ENCODE peak calls at places on chromosome 10, in nine cellular contexts. I is CD4-positive, alpha-beta T cell; D is type B pancreatic cell; B is A172; M is RWPE1; S is H9; X is COR-L47; L is RPMI7951; A is GM19239. Q is an unnamed sample.
A peak's percentile ranks its signal among the peaks of the same experiment; 100 is the strongest.

GRCh38 chr10:25493122-25493893 is 318.5 kb downstream of the GPR158 start:
- DNase-seq in S (peak; percentile 90), B (peak; percentile 96), L (peak; percentile 87), X (no peak), A (no peak), M (peak; percentile 74), I (no peak), D (no peak), Q (no peak)

GRCh38 chr10:28391283-28391682 is 88.4 kb upstream of the MPP7 start:
- DNase-seq in X (no peak), S (no peak), M (no peak), A (no peak), I (no peak), D (no peak), L (peak; percentile 18), B (no peak), Q (no peak)

GRCh38 chr10:62095341-62096071 is 173.1 kb downstream of the RTKN2 start:
- DNase-seq in A (no peak), S (no peak), L (no peak), D (no peak), M (no peak), X (no peak), B (no peak), I (no peak), Q (no peak)

GRCh38 chr10:99394256-99394655 is 36.2 kb downstream of the GOT1 start:
- DNase-seq in D (no peak), M (peak; percentile 57), I (no peak), B (no peak), X (no peak), S (no peak), L (no peak), A (no peak), Q (peak; percentile 40)

GRCh38 chr10:3866347-3866746 is 81.3 kb upstream of the KLF6 start:
- DNase-seq in B (no peak), L (no peak), A (no peak), S (no peak), X (no peak), I (no peak), M (no peak), D (no peak), Q (no peak)

GRCh38 chr10:78053201-78053868 is 19.7 kb downstream of the RPS24 start:
- DNase-seq in A (no peak), D (no peak), B (peak; percentile 80), L (peak; percentile 79), S (no peak), X (no peak), I (no peak), M (no peak), Q (no peak)

GRCh38 chr10:11636761-11637166 is 25.3 kb upstream of the USP6NL start:
- DNase-seq in I (no peak), S (no peak), B (no peak), M (no peak), X (no peak), D (no peak), A (no peak), L (peak; percentile 45), Q (no peak)

GRCh38 chr10:118472415-118472814 is 123.0 kb downstream of the PRLHR start:
- DNase-seq in I (no peak), S (no peak), A (no peak), L (peak; percentile 15), X (no peak), M (no peak), B (no peak), D (no peak), Q (no peak)

GRCh38 chr10:22265839-22266537 is 48.2 kb upstream of the EBLN1 start:
- DNase-seq in L (no peak), D (no peak), I (no peak), B (no peak), S (no peak), X (no peak), M (no peak), A (no peak), Q (no peak)

GRCh38 chr10:63407136-63407662 is 58.6 kb downstream of the JMJD1C start:
- DNase-seq in X (no peak), L (no peak), S (no peak), D (no peak), B (no peak), M (no peak), A (no peak), I (no peak), Q (no peak)

GRCh38 chr10:91409869-91410637 is at the start of gene HECTD2:
- DNase-seq in L (peak; percentile 74), M (peak; percentile 77), S (peak; percentile 80), I (peak; percentile 75), B (peak; percentile 49), D (peak; percentile 87), X (peak; percentile 50), A (peak; percentile 76), Q (peak; percentile 77)

GRCh38 chr10:20817116-20817515 is 80.0 kb downstream of the NEBL start:
- DNase-seq in M (no peak), L (no peak), B (no peak), D (no peak), I (no peak), A (no peak), S (no peak), X (no peak), Q (no peak)

GRCh38 chr10:3948843-3949242 is 163.8 kb upstream of the KLF6 start:
- DNase-seq in M (peak; percentile 43), X (peak; percentile 37), L (peak; percentile 57), B (peak; percentile 72), S (no peak), D (no peak), I (peak; percentile 80), A (no peak), Q (no peak)

GRCh38 chr10:79936625-79937255 is 12.2 kb downstream of the SFTPD start:
- DNase-seq in B (no peak), M (no peak), A (no peak), D (peak; percentile 32), S (peak; percentile 9), I (no peak), X (no peak), L (no peak), Q (no peak)

GRCh38 chr10:68934994-68935393 is 21.0 kb upstream of the DDX21 start:
- DNase-seq in X (no peak), B (no peak), A (no peak), M (no peak), D (no peak), S (no peak), I (no peak), L (no peak), Q (no peak)

GRCh38 chr10:60343254-60343653 is 46.4 kb downstream of the ANK3 start:
- DNase-seq in M (no peak), A (no peak), B (peak; percentile 8), D (no peak), S (no peak), X (no peak), L (no peak), I (no peak), Q (no peak)

GRCh38 chr10:79065091-79065551 is 3.6 kb upstream of the ZMIZ1 start:
- DNase-seq in I (no peak), X (no peak), A (no peak), B (no peak), S (no peak), M (no peak), L (no peak), D (no peak), Q (no peak)

GRCh38 chr10:30386801-30387588 is 37.9 kb upstream of the MTPAP start:
- DNase-seq in B (peak; percentile 67), D (no peak), L (peak; percentile 46), X (no peak), I (no peak), M (peak; percentile 40), A (no peak), S (no peak), Q (no peak)

GRCh38 chr10:100848770-100849169 is 64.0 kb upstream of the SLF2 start:
- DNase-seq in L (no peak), B (no peak), I (no peak), A (no peak), S (no peak), D (no peak), M (no peak), X (no peak), Q (no peak)

GRCh38 chr10:63929826-63930467 is 408.7 kb downstream of the REEP3 start:
- DNase-seq in I (no peak), M (peak; percentile 8), L (peak; percentile 7), D (no peak), B (peak; percentile 11), S (no peak), X (peak; percentile 94), A (no peak), Q (no peak)

GRCh38 chr10:36185096-36185495 is 543.0 kb upstream of the FZD8 start:
- DNase-seq in D (no peak), M (no peak), S (no peak), A (no peak), L (no peak), X (peak; percentile 48), I (no peak), B (no peak), Q (peak; percentile 57)

GRCh38 chr10:1509003-1509402 is 228.3 kb downstream of the ADARB2 start:
- DNase-seq in M (no peak), B (no peak), A (no peak), L (no peak), S (no peak), X (no peak), I (no peak), D (no peak), Q (no peak)

GRCh38 chr10:97676770-97677581 is 10.1 kb downstream of the AVPI1 start:
- DNase-seq in S (peak; percentile 43), L (peak; percentile 40), A (peak; percentile 52), D (no peak), I (peak; percentile 19), B (peak; percentile 57), X (peak; percentile 9), M (peak; percentile 90), Q (peak; percentile 61)

GRCh38 chr10:93113042-93113441 is 39.3 kb downstream of the CYP26A1 start:
- DNase-seq in A (no peak), I (no peak), B (no peak), M (no peak), L (no peak), D (no peak), S (no peak), X (no peak), Q (no peak)

GRCh38 chr10:5423774-5424173 is 11.4 kb downstream of the NET1 start:
- DNase-seq in A (no peak), D (no peak), M (no peak), X (no peak), B (no peak), I (no peak), S (no peak), L (no peak), Q (no peak)

GRCh38 chr10:20767028-20767427 is 130.1 kb downstream of the NEBL start:
- DNase-seq in B (peak; percentile 85), I (no peak), D (no peak), X (no peak), A (no peak), L (no peak), S (no peak), M (peak; percentile 11), Q (no peak)

GRCh38 chr10:101489355-101489754 is 98.7 kb downstream of the POLL start:
- DNase-seq in A (no peak), S (no peak), L (no peak), D (no peak), X (no peak), I (no peak), M (peak; percentile 21), B (no peak), Q (no peak)

GRCh38 chr10:5684971-5685763 is 529 bp downstream of the TASOR2 start:
- DNase-seq in M (peak; percentile 44), A (no peak), I (peak; percentile 54), B (peak; percentile 64), X (no peak), L (peak; percentile 78), S (peak; percentile 68), D (no peak), Q (peak; percentile 78)

Q was measured in upper lobe of left lung.